ENCODE peak calls at places on chromosome 11, in four cellular contexts. Z is neural progenitor cell; F is bronchial epithelial cell; Y is CD8-positive, alpha-beta T cell. W is an unnamed sample.

GRCh38 chr11:15509082-15509481 is 394.4 kb downstream of the INSC start:
- DNase-seq in Z (no peak), F (no peak), Y (no peak), W (no peak)

GRCh38 chr11:59544869-59545178 is 33.5 kb downstream of the OR4D9 start:
- DNase-seq in Y (no peak), F (no peak), Z (no peak), W (no peak)

GRCh38 chr11:59053387-59053786 is 32.7 kb upstream of the GLYATL1B start:
- DNase-seq in F (peak), Z (peak), Y (peak), W (peak)

GRCh38 chr11:10044618-10045017 is 249.4 kb downstream of the SBF2 start:
- DNase-seq in F (peak), Z (peak), Y (no peak), W (no peak)

GRCh38 chr11:9228086-9228485 is 37.1 kb downstream of the DENND5A start:
- DNase-seq in Z (peak), F (no peak), Y (no peak), W (no peak)

GRCh38 chr11:14055936-14056335 is 93.4 kb downstream of the SPON1 start:
- DNase-seq in Z (no peak), Y (no peak), F (no peak), W (no peak)

GRCh38 chr11:104043137-104043536 is 6.7 kb downstream of the DDI1 start:
- DNase-seq in Y (no peak), F (no peak), Z (no peak), W (no peak)

GRCh38 chr11:28343304-28344233 is 235.4 kb downstream of the METTL15 start:
- DNase-seq in F (peak), Y (no peak), Z (no peak), W (no peak)

GRCh38 chr11:12998336-12998735 is 10.8 kb upstream of the RASSF10 start:
- DNase-seq in Z (no peak), Y (no peak), F (no peak), W (no peak)

GRCh38 chr11:32432565-32433248 is 2.6 kb downstream of the WT1 start:
- DNase-seq in F (no peak), Y (no peak), Z (no peak), W (no peak)

GRCh38 chr11:118988280-118988679 is 9.7 kb upstream of the CENATAC start:
- DNase-seq in F (peak), Y (no peak), Z (no peak), W (no peak)

GRCh38 chr11:107176148-107177105 is 158.2 kb upstream of the GUCY1A2 start:
- DNase-seq in Y (no peak), F (no peak), Z (no peak), W (no peak)

GRCh38 chr11:79179087-79179486 is 261.7 kb downstream of the TENM4 start:
- DNase-seq in Z (no peak), Y (no peak), F (no peak), W (no peak)

GRCh38 chr11:70467196-70468085 is 69.1 kb downstream of the CTTN start:
- DNase-seq in Y (no peak), F (peak), Z (peak), W (no peak)

GRCh38 chr11:18463439-18463838 is 7.8 kb downstream of the LDHAL6A start:
- DNase-seq in Y (no peak), Z (no peak), F (no peak), W (no peak)

GRCh38 chr11:112364962-112365481 is 104.4 kb upstream of the PLET1 start:
- DNase-seq in Z (no peak), F (peak), Y (no peak), W (no peak)

GRCh38 chr11:110471315-110471714 is 41.6 kb downstream of the FDX1 start:
- DNase-seq in Z (no peak), F (peak), Y (no peak), W (no peak)

GRCh38 chr11:120712862-120713770 is 201.6 kb downstream of the GRIK4 start:
- DNase-seq in Y (no peak), F (no peak), Z (no peak), W (no peak)

GRCh38 chr11:95231881-95232605 is 1.0 kb upstream of the SESN3 start:
- DNase-seq in F (peak), Z (peak), Y (peak), W (peak)

GRCh38 chr11:87889126-87889525 is 286.1 kb downstream of the RAB38 start:
- DNase-seq in Y (no peak), Z (no peak), F (no peak), W (no peak)

GRCh38 chr11:5369793-5370192 is 13.8 kb upstream of the OR51M1 start:
- DNase-seq in Z (peak), Y (no peak), F (peak), W (no peak)

GRCh38 chr11:61532136-61533038 is 23.8 kb downstream of the LRRC10B start:
- DNase-seq in F (peak), Y (peak), Z (peak), W (peak)

GRCh38 chr11:66302656-66303055 is 11.0 kb downstream of the TMEM151A start:
- DNase-seq in Y (no peak), Z (no peak), F (no peak), W (no peak)

GRCh38 chr11:44596541-44597276 is 31.2 kb downstream of the CD82 start:
- DNase-seq in F (no peak), Y (peak), Z (no peak), W (peak)

GRCh38 chr11:87299041-87299481 is 261.3 kb downstream of the TMEM135 start:
- DNase-seq in Y (no peak), F (no peak), Z (no peak), W (no peak)

GRCh38 chr11:27453701-27454100 is 18.9 kb downstream of the LGR4 start:
- DNase-seq in Z (no peak), F (no peak), Y (no peak), W (no peak)

GRCh38 chr11:61028135-61028729 is 56.8 kb downstream of the CD6 start:
- DNase-seq in Y (peak), Z (no peak), F (peak), W (no peak)

DNA sequence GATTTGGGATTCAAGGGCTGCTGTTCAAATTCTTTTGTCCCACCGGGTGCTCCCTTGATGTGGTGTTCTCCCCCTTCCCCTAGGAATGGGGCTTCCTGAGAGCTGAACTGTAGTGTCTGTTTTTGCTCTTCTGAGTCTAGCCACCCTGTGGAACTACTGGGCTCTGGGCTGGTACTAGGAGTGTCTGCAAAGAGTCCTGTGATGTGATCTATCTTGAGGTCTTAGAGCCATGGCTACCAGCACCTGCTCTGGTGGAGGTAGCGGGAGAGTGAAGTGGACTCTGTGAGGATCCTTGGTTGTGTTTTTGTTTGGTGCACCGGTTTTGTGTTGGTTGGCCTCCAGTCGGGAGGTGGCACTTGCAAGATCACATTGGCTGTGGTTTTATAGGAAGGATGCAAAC is 46.2 kb downstream of the OR2AT4 start:
- DNase-seq in Z (no peak), F (no peak), Y (no peak), W (no peak)
- TF ChIP-seq CTCF in Z (no peak), F (no peak), Y (no peak), W (no peak)

DNA sequence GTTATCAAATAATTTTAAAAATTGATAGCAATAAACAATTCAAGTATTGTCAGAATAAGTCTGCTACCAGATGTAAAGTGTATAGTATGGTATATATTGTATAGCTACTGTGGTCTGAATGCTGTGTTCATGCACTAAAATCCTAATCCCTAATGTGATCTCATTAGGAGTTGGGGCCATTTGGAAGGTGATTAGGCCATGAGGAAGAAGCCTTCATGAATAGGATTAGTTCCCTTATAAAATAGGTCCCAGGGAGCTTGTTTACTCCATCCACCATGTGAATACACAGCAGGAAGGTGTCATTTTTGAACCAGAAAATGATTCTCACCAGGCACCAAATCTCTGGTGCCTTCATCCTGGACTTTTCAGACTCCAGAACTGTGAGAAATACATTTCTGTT is 363.0 kb upstream of the CNTN5 start:
- DNase-seq in F (no peak), Y (no peak), Z (peak), W (no peak)
- TF ChIP-seq CTCF in F (no peak), Y (no peak), Z (no peak), W (no peak)

GRCh38 chr11:124669193-124669592 is 4.3 kb downstream of the SIAE start:
- DNase-seq in F (peak), Z (peak), Y (peak), W (peak)
- TF ChIP-seq CTCF in F (peak), Z (peak), Y (peak), W (peak)

DNA sequence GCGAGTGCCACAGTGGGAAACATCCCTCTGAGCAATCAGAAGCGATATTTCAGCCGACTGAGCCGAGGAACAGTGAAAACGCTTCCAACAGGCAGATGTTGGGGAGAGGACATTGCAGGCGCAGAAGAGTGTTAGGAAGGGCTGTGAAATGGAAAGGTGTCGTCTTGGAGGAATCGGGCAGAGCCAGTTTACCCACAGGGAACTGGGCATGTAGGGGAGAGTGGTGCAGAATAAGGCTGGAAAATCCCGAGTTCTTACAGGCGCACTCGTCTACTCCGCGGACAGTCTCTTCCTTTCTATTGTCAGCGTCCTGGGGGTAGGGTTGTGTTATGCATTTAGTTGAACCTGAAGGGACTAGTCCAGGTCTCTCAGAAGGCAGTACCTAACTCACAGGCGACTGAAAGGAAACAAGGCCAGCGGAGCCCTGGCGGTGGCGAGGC is 1.1 kb upstream of the APLP2 start:
- DNase-seq in Y (no peak), F (peak), Z (peak), W (no peak)
- TF ChIP-seq CTCF in Y (no peak), F (no peak), Z (no peak), W (no peak)

DNA sequence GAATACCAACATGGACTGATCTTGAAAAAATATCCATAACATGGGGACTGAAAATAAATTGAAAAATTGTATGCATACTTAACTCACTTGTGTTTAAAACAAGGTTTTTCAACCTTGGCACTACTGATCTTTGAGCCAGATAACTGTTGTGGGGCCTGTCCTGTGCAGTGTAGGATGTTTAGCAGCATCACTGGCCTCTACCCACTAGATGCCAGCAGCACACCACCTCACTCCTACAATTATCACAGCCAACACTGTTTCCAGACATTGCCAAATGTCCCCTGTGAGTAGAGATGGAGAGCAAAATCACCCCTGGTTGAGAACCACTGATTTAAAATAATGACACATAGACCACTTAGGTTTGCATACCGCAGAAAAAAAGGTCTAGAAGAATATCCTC is 45.0 kb upstream of the SLC1A2 start:
- DNase-seq in Z (peak), Y (no peak), F (peak), W (no peak)
- TF ChIP-seq CTCF in Z (peak), Y (no peak), F (peak), W (no peak)

GRCh38 chr11:64714664-64715063 is 8.3 kb downstream of the NRXN2 start:
- DNase-seq in F (no peak), Z (no peak), Y (no peak), W (no peak)

GRCh38 chr11:64713781-64714363 is 9.1 kb downstream of the NRXN2 start:
- DNase-seq in Z (peak), Y (no peak), F (no peak), W (no peak)

GRCh38 chr11:64712430-64713030 is 10.5 kb downstream of the NRXN2 start:
- DNase-seq in F (no peak), Y (no peak), Z (no peak), W (no peak)

GRCh38 chr11:64711944-64712306 is 11.1 kb downstream of the NRXN2 start:
- DNase-seq in Z (no peak), F (no peak), Y (no peak), W (no peak)

DNA sequence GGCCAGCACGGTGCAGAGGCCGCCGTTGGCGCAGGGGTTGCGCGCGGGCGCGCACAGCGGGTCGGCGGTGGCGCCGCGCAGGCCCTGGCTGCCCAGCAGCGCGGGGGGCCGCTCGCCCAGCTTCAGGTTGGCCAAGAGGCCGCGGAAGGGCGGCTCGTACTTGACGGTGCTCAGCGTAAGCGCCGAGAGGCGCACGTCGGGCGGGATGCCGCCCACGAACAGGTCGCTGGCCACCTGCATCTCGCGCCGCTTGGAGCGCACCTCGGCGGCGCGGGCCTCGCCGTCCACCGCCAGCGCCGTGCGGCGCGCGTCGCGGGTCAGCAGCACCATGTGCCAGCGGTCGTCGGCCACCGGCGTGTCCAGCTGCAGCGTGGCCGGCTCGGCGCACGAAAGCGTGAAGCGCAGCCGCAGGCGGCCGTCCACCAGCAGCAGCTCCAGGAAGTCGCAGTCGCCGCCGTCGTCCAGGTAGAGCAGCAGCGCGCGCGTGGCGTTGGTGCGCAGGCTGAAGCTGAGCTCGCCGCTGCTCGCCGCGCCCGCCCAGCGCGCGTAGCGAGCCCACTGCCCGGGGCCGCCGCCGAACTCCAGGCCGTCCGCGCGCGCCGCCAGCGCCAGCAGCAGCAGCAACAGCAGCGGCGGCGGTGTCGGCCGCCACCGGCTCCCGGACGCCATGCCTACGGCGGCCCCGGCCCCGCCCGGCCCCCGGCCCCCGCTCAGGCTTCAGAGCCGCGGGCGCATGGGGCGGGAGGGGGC is 9.8 kb downstream of the NRXN2 start:
- DNase-seq in Z (peak), F (peak), Y (no peak), W (no peak)
- TF ChIP-seq CTCF in Z (no peak), F (no peak), Y (no peak), W (no peak)

GRCh38 chr11:78149646-78150045 is 10.2 kb upstream of the ALG8 start:
- DNase-seq in F (peak), Y (no peak), Z (no peak), W (no peak)
- TF ChIP-seq CTCF in F (peak), Y (no peak), Z (no peak), W (no peak)